ENCODE peak calls at places on chromosomes 13 and 19, in eight cellular contexts. M is left lung, H is astrocyte of the cerebellum, Q is fibroblast of lung, F is choroid plexus epithelial cell, W is upper lobe of right lung, R is WTC11, K is uterus. L is an unnamed sample.

GRCh38 chr19:32662186-32662585 is 12.8 kb downstream of the ANKRD27 start:
- DNase-seq in M (no peak), H (no peak), Q (peak; percentile 52), F (peak; percentile 69), W (no peak), R (no peak), K (no peak), L (no peak)

GRCh38 chr19:8233370-8233769 is 24.2 kb downstream of the CERS4 start:
- DNase-seq in M (no peak), H (no peak), Q (peak; percentile 58), F (peak; percentile 14), W (no peak), R (no peak), K (no peak), L (no peak)

GRCh38 chr13:38657191-38657590 is 29.7 kb upstream of the FREM2 start:
- DNase-seq in M (no peak), H (peak; percentile 13), Q (peak; percentile 64), F (peak; percentile 35), W (no peak), R (no peak), K (no peak), L (no peak)

GRCh38 chr19:38441660-38442348 is 8.3 kb downstream of the RYR1 start:
- DNase-seq in M (no peak), H (no peak), Q (no peak), F (no peak), W (no peak), R (peak; percentile 51), K (no peak), L (no peak)

GRCh38 chr13:97225533-97225932 is 3.4 kb downstream of the MBNL2 start:
- DNase-seq in M (no peak), H (no peak), Q (no peak), F (no peak), W (no peak), R (no peak), K (no peak), L (no peak)

GRCh38 chr19:52297601-52298358 is 811 bp downstream of the ZNF480 start:
- DNase-seq in M (no peak), H (no peak), Q (peak; percentile 6), F (no peak), W (no peak), R (no peak), K (no peak), L (no peak)

GRCh38 chr13:28246891-28247290 is 108.5 kb downstream of the PAN3 start:
- DNase-seq in M (no peak), H (no peak), Q (peak; percentile 61), F (no peak), W (no peak), R (no peak), K (no peak), L (no peak)

GRCh38 chr13:76764429-76764828 is 121.8 kb downstream of the KCTD12 start:
- DNase-seq in M (peak; percentile 21), H (no peak), Q (peak; percentile 10), F (peak; percentile 41), W (peak; percentile 63), R (no peak), K (peak; percentile 32), L (no peak)

GRCh38 chr13:72258340-72258981 is 391.5 kb upstream of the DACH1 start:
- DNase-seq in M (no peak), H (no peak), Q (peak; percentile 6), F (no peak), W (no peak), R (peak; percentile 35), K (no peak), L (no peak)

GRCh38 chr19:13621413-13621812 is 115.1 kb upstream of the CACNA1A start:
- DNase-seq in M (no peak), H (peak; percentile 75), Q (peak; percentile 96), F (peak; percentile 86), W (no peak), R (peak; percentile 54), K (no peak), L (peak; percentile 69)

GRCh38 chr13:27783111-27783510 is 9.2 kb upstream of the GSX1 start:
- DNase-seq in M (no peak), H (no peak), Q (peak; percentile 3), F (peak; percentile 56), W (no peak), R (peak; percentile 38), K (no peak), L (no peak)

GRCh38 chr19:46618670-46619231 is 6.1 kb downstream of the PTGIR start:
- DNase-seq in M (no peak), H (no peak), Q (no peak), F (peak; percentile 60), W (no peak), R (no peak), K (no peak), L (no peak)

GRCh38 chr19:21843081-21843480 is 7.1 kb upstream of the ZNF43 start:
- DNase-seq in M (no peak), H (no peak), Q (no peak), F (no peak), W (no peak), R (no peak), K (no peak), L (no peak)

GRCh38 chr13:46831588-46832194 is 34.7 kb upstream of the ESD start:
- DNase-seq in M (no peak), H (peak; percentile 46), Q (peak; percentile 41), F (peak; percentile 75), W (no peak), R (peak; percentile 44), K (peak; percentile 20), L (no peak)

GRCh38 chr19:46478356-46478986 is 7.1 kb upstream of the PNMA8A start:
- DNase-seq in M (no peak), H (no peak), Q (peak; percentile 83), F (peak; percentile 81), W (no peak), R (peak; percentile 60), K (no peak), L (no peak)

GRCh38 chr13:100338265-100338664 is 249.4 kb downstream of the PCCA start:
- DNase-seq in M (no peak), H (no peak), Q (no peak), F (peak; percentile 70), W (no peak), R (no peak), K (no peak), L (no peak)

GRCh38 chr13:108961542-108962125 is 332.2 kb downstream of the MYO16 start:
- DNase-seq in M (no peak), H (peak; percentile 26), Q (peak; percentile 43), F (peak; percentile 79), W (no peak), R (no peak), K (no peak), L (no peak)

GRCh38 chr19:8663920-8664670 is 33.7 kb downstream of the NFILZ start:
- DNase-seq in M (no peak), H (no peak), Q (no peak), F (no peak), W (no peak), R (no peak), K (no peak), L (no peak)

GRCh38 chr13:112065867-112066623 is 904 bp upstream of the SOX1 start:
- DNase-seq in M (no peak), H (no peak), Q (no peak), F (no peak), W (no peak), R (peak; percentile 66), K (no peak), L (no peak)

GRCh38 chr19:35045667-35046300 is 4.3 kb downstream of the HPN start:
- DNase-seq in M (peak; percentile 34), H (no peak), Q (no peak), F (peak; percentile 62), W (no peak), R (peak; percentile 63), K (no peak), L (no peak)
- TF ChIP-seq CTCF in M (peak; percentile 36), H (peak; percentile 55), Q (peak; percentile 24), F (peak; percentile 60), W (peak; percentile 42), R (peak; percentile 12), K (no peak), L (peak; percentile 21)

GRCh38 chr19:40305403-40305802 is 20.3 kb upstream of the AKT2 start:
- DNase-seq in M (peak; percentile 72), H (peak; percentile 86), Q (peak; percentile 82), F (peak; percentile 97), W (peak; percentile 78), R (peak; percentile 81), K (peak; percentile 73), L (no peak)
- TF ChIP-seq CTCF in M (peak; percentile 71), H (peak; percentile 78), Q (peak; percentile 71), F (peak; percentile 86), W (peak; percentile 77), R (peak; percentile 46), K (peak; percentile 74), L (peak; percentile 77)

DNA sequence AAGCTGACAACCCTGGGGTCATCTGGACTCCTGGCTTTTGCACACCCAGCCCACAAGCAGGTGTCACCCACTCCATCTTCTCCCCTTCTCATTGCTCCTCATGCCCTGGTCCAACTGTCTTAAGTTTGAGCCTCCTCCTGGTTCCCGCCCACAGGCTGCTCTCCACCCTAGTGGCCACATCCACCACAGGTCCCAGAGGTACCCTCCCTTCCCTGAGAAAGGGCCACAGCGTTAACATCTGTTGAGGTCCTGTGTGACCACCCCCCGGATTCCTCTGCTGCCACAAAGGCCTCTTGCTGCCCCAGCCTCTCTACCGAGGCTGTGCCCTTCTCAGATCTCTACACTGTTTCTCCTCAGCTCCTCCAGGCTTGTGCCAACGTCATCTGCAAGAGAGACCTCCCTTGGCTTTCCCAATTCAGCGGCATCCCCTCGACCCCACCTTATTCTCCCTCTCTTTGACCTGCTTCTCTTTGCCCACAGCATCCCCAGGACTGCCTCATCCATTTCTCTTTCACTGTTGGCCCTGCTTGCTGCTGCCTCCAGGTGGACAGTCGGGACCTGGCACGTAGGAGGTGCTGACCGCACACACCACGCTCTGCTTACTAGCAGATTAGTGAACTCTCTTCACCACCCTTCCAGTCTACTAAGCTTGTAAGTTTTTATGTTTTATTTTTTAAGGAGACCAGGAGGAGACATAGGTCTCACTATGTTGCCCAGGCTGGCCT is 33.3 kb downstream of the SUGP2 start:
- DNase-seq in M (peak; percentile 30), H (no peak), Q (no peak), F (peak; percentile 48), W (no peak), R (peak; percentile 30), K (no peak), L (no peak)
- TF ChIP-seq CTCF in M (no peak), H (peak; percentile 47), Q (no peak), F (peak; percentile 64), W (no peak), R (no peak), K (no peak), L (peak; percentile 70)

GRCh38 chr19:17489392-17490030 is 19.2 kb downstream of the SLC27A1 start:
- DNase-seq in M (no peak), H (no peak), Q (no peak), F (no peak), W (no peak), R (no peak), K (no peak), L (no peak)

GRCh38 chr19:17487240-17488121 is 17.2 kb downstream of the SLC27A1 start:
- DNase-seq in M (no peak), H (no peak), Q (no peak), F (no peak), W (no peak), R (no peak), K (no peak), L (no peak)

GRCh38 chr19:17486545-17486944 is 16.2 kb downstream of the SLC27A1 start:
- DNase-seq in M (no peak), H (no peak), Q (no peak), F (no peak), W (no peak), R (no peak), K (no peak), L (no peak)

GRCh38 chr19:17490411-17490810 is 20.1 kb downstream of the SLC27A1 start:
- DNase-seq in M (no peak), H (no peak), Q (no peak), F (no peak), W (no peak), R (no peak), K (no peak), L (no peak)

GRCh38 chr19:17488593-17489391 is 18.5 kb downstream of the SLC27A1 start:
- DNase-seq in M (peak; percentile 93), H (no peak), Q (no peak), F (no peak), W (peak; percentile 95), R (peak; percentile 99), K (peak; percentile 48), L (no peak)
- TF ChIP-seq CTCF in M (no peak), H (no peak), Q (no peak), F (no peak), W (peak; percentile 33), R (peak; percentile 30), K (no peak), L (peak; percentile 52)